ENCODE peak calls at places on chromosomes 13 and 19, in eight cellular contexts. One of them, this sample, is unnamed.

GRCh38 chr13:22812793-22813192 is 368.0 kb upstream of the SGCG start:
- DNase-seq in activated CD8-positive, alpha-beta memory T cell treated with anti-CD3 and anti-CD28 coated beads for 1 hour: no peak
- DNase-seq in HT1080: no peak
- DNase-seq in activated T-helper 1 cell treated with anti-CD3 and anti-CD28 coated beads, Interleukin-12 subunit alpha, Interleukin-12 subunit beta, Interleukin-2, Interleukin-4 antibody, amounts not matched to agents 30 ng/mL and 10 ng/mL and 1 ng/mL, durations not matched to agents 14 hours and 24 hours and 36 hours: no peak
- DNase-seq in WTC11: no peak
- DNase-seq in EH: no peak
- DNase-seq in stimulated activated CD8-positive, alpha-beta memory T cell treated with anti-CD3 and anti-CD28 coated beads, Interleukin-7, amount 100 ng/mL, for 24 hours: no peak
- DNase-seq in activated T-cell treated with anti-CD3 and anti-CD28 coated beads for 4 hours: no peak
- DNase-seq in this sample: no peak

GRCh38 chr19:51531349-51532315 is at the start of gene SIGLEC6:
- DNase-seq in activated CD8-positive, alpha-beta memory T cell treated with anti-CD3 and anti-CD28 coated beads for 1 hour: no peak
- DNase-seq in activated T-helper 1 cell treated with anti-CD3 and anti-CD28 coated beads, Interleukin-12 subunit alpha, Interleukin-12 subunit beta, Interleukin-2, Interleukin-4 antibody, amounts not matched to agents 30 ng/mL and 10 ng/mL and 1 ng/mL, durations not matched to agents 14 hours and 24 hours and 36 hours: no peak
- DNase-seq in activated T-cell treated with anti-CD3 and anti-CD28 coated beads for 4 hours: no peak
- DNase-seq in stimulated activated CD8-positive, alpha-beta memory T cell treated with anti-CD3 and anti-CD28 coated beads, Interleukin-7, amount 100 ng/mL, for 24 hours: no peak
- DNase-seq in WTC11: peak; percentile 48
- DNase-seq in EH: no peak
- DNase-seq in HT1080: no peak
- DNase-seq in this sample: no peak

GRCh38 chr13:39910833-39911232 is 255.4 kb downstream of the COG6 start:
- DNase-seq in EH: peak; percentile 27
- DNase-seq in WTC11: no peak
- DNase-seq in activated T-cell treated with anti-CD3 and anti-CD28 coated beads for 4 hours: no peak
- DNase-seq in activated CD8-positive, alpha-beta memory T cell treated with anti-CD3 and anti-CD28 coated beads for 1 hour: no peak
- DNase-seq in activated T-helper 1 cell treated with anti-CD3 and anti-CD28 coated beads, Interleukin-12 subunit alpha, Interleukin-12 subunit beta, Interleukin-2, Interleukin-4 antibody, amounts not matched to agents 30 ng/mL and 10 ng/mL and 1 ng/mL, durations not matched to agents 14 hours and 24 hours and 36 hours: no peak
- DNase-seq in stimulated activated CD8-positive, alpha-beta memory T cell treated with anti-CD3 and anti-CD28 coated beads, Interleukin-7, amount 100 ng/mL, for 24 hours: no peak
- DNase-seq in HT1080: no peak
- DNase-seq in this sample: peak; percentile 42

GRCh38 chr19:39390759-39391592 is at the start of the genes MED29 and PAF1:
- DNase-seq in stimulated activated CD8-positive, alpha-beta memory T cell treated with anti-CD3 and anti-CD28 coated beads, Interleukin-7, amount 100 ng/mL, for 24 hours: peak; percentile 84
- DNase-seq in HT1080: peak; percentile 100
- DNase-seq in WTC11: peak; percentile 96
- DNase-seq in activated T-cell treated with anti-CD3 and anti-CD28 coated beads for 4 hours: peak; percentile 90
- DNase-seq in activated CD8-positive, alpha-beta memory T cell treated with anti-CD3 and anti-CD28 coated beads for 1 hour: peak; percentile 85
- DNase-seq in EH: peak; percentile 100
- DNase-seq in activated T-helper 1 cell treated with anti-CD3 and anti-CD28 coated beads, Interleukin-12 subunit alpha, Interleukin-12 subunit beta, Interleukin-2, Interleukin-4 antibody, amounts not matched to agents 30 ng/mL and 10 ng/mL and 1 ng/mL, durations not matched to agents 14 hours and 24 hours and 36 hours: peak; percentile 95
- DNase-seq in this sample: peak; percentile 99

GRCh38 chr19:29673451-29674371 is 8.4 kb downstream of the PLEKHF1 start:
- DNase-seq in activated T-helper 1 cell treated with anti-CD3 and anti-CD28 coated beads, Interleukin-12 subunit alpha, Interleukin-12 subunit beta, Interleukin-2, Interleukin-4 antibody, amounts not matched to agents 30 ng/mL and 10 ng/mL and 1 ng/mL, durations not matched to agents 14 hours and 24 hours and 36 hours: no peak
- DNase-seq in HT1080: no peak
- DNase-seq in activated CD8-positive, alpha-beta memory T cell treated with anti-CD3 and anti-CD28 coated beads for 1 hour: no peak
- DNase-seq in EH: no peak
- DNase-seq in stimulated activated CD8-positive, alpha-beta memory T cell treated with anti-CD3 and anti-CD28 coated beads, Interleukin-7, amount 100 ng/mL, for 24 hours: no peak
- DNase-seq in WTC11: no peak
- DNase-seq in activated T-cell treated with anti-CD3 and anti-CD28 coated beads for 4 hours: no peak
- DNase-seq in this sample: no peak

GRCh38 chr13:96984061-96984508 is 10.2 kb downstream of the OXGR1 start:
- DNase-seq in HT1080: no peak
- DNase-seq in stimulated activated CD8-positive, alpha-beta memory T cell treated with anti-CD3 and anti-CD28 coated beads, Interleukin-7, amount 100 ng/mL, for 24 hours: no peak
- DNase-seq in WTC11: peak; percentile 34
- DNase-seq in activated CD8-positive, alpha-beta memory T cell treated with anti-CD3 and anti-CD28 coated beads for 1 hour: no peak
- DNase-seq in activated T-cell treated with anti-CD3 and anti-CD28 coated beads for 4 hours: no peak
- DNase-seq in activated T-helper 1 cell treated with anti-CD3 and anti-CD28 coated beads, Interleukin-12 subunit alpha, Interleukin-12 subunit beta, Interleukin-2, Interleukin-4 antibody, amounts not matched to agents 30 ng/mL and 10 ng/mL and 1 ng/mL, durations not matched to agents 14 hours and 24 hours and 36 hours: no peak
- DNase-seq in EH: no peak
- DNase-seq in this sample: no peak

GRCh38 chr13:77696006-77696862 is 1.3 kb upstream of the SLAIN1 start:
- DNase-seq in activated T-helper 1 cell treated with anti-CD3 and anti-CD28 coated beads, Interleukin-12 subunit alpha, Interleukin-12 subunit beta, Interleukin-2, Interleukin-4 antibody, amounts not matched to agents 30 ng/mL and 10 ng/mL and 1 ng/mL, durations not matched to agents 14 hours and 24 hours and 36 hours: no peak
- DNase-seq in WTC11: no peak
- DNase-seq in activated T-cell treated with anti-CD3 and anti-CD28 coated beads for 4 hours: no peak
- DNase-seq in HT1080: no peak
- DNase-seq in activated CD8-positive, alpha-beta memory T cell treated with anti-CD3 and anti-CD28 coated beads for 1 hour: no peak
- DNase-seq in stimulated activated CD8-positive, alpha-beta memory T cell treated with anti-CD3 and anti-CD28 coated beads, Interleukin-7, amount 100 ng/mL, for 24 hours: no peak
- DNase-seq in EH: no peak
- DNase-seq in this sample: no peak

GRCh38 chr19:48928164-48929005 is 5.1 kb upstream of the DHDH start:
- DNase-seq in stimulated activated CD8-positive, alpha-beta memory T cell treated with anti-CD3 and anti-CD28 coated beads, Interleukin-7, amount 100 ng/mL, for 24 hours: no peak
- DNase-seq in WTC11: no peak
- DNase-seq in activated CD8-positive, alpha-beta memory T cell treated with anti-CD3 and anti-CD28 coated beads for 1 hour: no peak
- DNase-seq in activated T-helper 1 cell treated with anti-CD3 and anti-CD28 coated beads, Interleukin-12 subunit alpha, Interleukin-12 subunit beta, Interleukin-2, Interleukin-4 antibody, amounts not matched to agents 30 ng/mL and 10 ng/mL and 1 ng/mL, durations not matched to agents 14 hours and 24 hours and 36 hours: no peak
- DNase-seq in HT1080: no peak
- DNase-seq in EH: no peak
- DNase-seq in activated T-cell treated with anti-CD3 and anti-CD28 coated beads for 4 hours: no peak
- DNase-seq in this sample: no peak

GRCh38 chr13:22061371-22061805 is 390.5 kb downstream of the FGF9 start:
- DNase-seq in activated CD8-positive, alpha-beta memory T cell treated with anti-CD3 and anti-CD28 coated beads for 1 hour: peak; percentile 15
- DNase-seq in activated T-helper 1 cell treated with anti-CD3 and anti-CD28 coated beads, Interleukin-12 subunit alpha, Interleukin-12 subunit beta, Interleukin-2, Interleukin-4 antibody, amounts not matched to agents 30 ng/mL and 10 ng/mL and 1 ng/mL, durations not matched to agents 14 hours and 24 hours and 36 hours: peak; percentile 28
- DNase-seq in WTC11: no peak
- DNase-seq in stimulated activated CD8-positive, alpha-beta memory T cell treated with anti-CD3 and anti-CD28 coated beads, Interleukin-7, amount 100 ng/mL, for 24 hours: peak; percentile 40
- DNase-seq in activated T-cell treated with anti-CD3 and anti-CD28 coated beads for 4 hours: peak; percentile 55
- DNase-seq in HT1080: no peak
- DNase-seq in EH: no peak
- DNase-seq in this sample: no peak

GRCh38 chr13:38657191-38657590 is 29.7 kb upstream of the FREM2 start:
- DNase-seq in EH: peak; percentile 1
- DNase-seq in activated T-cell treated with anti-CD3 and anti-CD28 coated beads for 4 hours: no peak
- DNase-seq in HT1080: peak; percentile 81
- DNase-seq in WTC11: no peak
- DNase-seq in activated T-helper 1 cell treated with anti-CD3 and anti-CD28 coated beads, Interleukin-12 subunit alpha, Interleukin-12 subunit beta, Interleukin-2, Interleukin-4 antibody, amounts not matched to agents 30 ng/mL and 10 ng/mL and 1 ng/mL, durations not matched to agents 14 hours and 24 hours and 36 hours: no peak
- DNase-seq in stimulated activated CD8-positive, alpha-beta memory T cell treated with anti-CD3 and anti-CD28 coated beads, Interleukin-7, amount 100 ng/mL, for 24 hours: no peak
- DNase-seq in activated CD8-positive, alpha-beta memory T cell treated with anti-CD3 and anti-CD28 coated beads for 1 hour: no peak
- DNase-seq in this sample: peak; percentile 5

GRCh38 chr13:43804461-43805070 is 17.8 kb upstream of the ENOX1 start:
- DNase-seq in stimulated activated CD8-positive, alpha-beta memory T cell treated with anti-CD3 and anti-CD28 coated beads, Interleukin-7, amount 100 ng/mL, for 24 hours: no peak
- DNase-seq in WTC11: no peak
- DNase-seq in HT1080: peak; percentile 76
- DNase-seq in activated CD8-positive, alpha-beta memory T cell treated with anti-CD3 and anti-CD28 coated beads for 1 hour: no peak
- DNase-seq in activated T-helper 1 cell treated with anti-CD3 and anti-CD28 coated beads, Interleukin-12 subunit alpha, Interleukin-12 subunit beta, Interleukin-2, Interleukin-4 antibody, amounts not matched to agents 30 ng/mL and 10 ng/mL and 1 ng/mL, durations not matched to agents 14 hours and 24 hours and 36 hours: no peak
- DNase-seq in EH: peak; percentile 71
- DNase-seq in activated T-cell treated with anti-CD3 and anti-CD28 coated beads for 4 hours: no peak
- DNase-seq in this sample: peak; percentile 58

GRCh38 chr13:48043789-48044503 is 6.4 kb downstream of the NUDT15 start:
- DNase-seq in HT1080: peak; percentile 46
- DNase-seq in activated T-helper 1 cell treated with anti-CD3 and anti-CD28 coated beads, Interleukin-12 subunit alpha, Interleukin-12 subunit beta, Interleukin-2, Interleukin-4 antibody, amounts not matched to agents 30 ng/mL and 10 ng/mL and 1 ng/mL, durations not matched to agents 14 hours and 24 hours and 36 hours: no peak
- DNase-seq in activated T-cell treated with anti-CD3 and anti-CD28 coated beads for 4 hours: no peak
- DNase-seq in stimulated activated CD8-positive, alpha-beta memory T cell treated with anti-CD3 and anti-CD28 coated beads, Interleukin-7, amount 100 ng/mL, for 24 hours: no peak
- DNase-seq in WTC11: no peak
- DNase-seq in activated CD8-positive, alpha-beta memory T cell treated with anti-CD3 and anti-CD28 coated beads for 1 hour: no peak
- DNase-seq in EH: peak; percentile 80
- DNase-seq in this sample: peak; percentile 70

GRCh38 chr19:3868770-3869456 is at the start of gene ZFR2:
- DNase-seq in stimulated activated CD8-positive, alpha-beta memory T cell treated with anti-CD3 and anti-CD28 coated beads, Interleukin-7, amount 100 ng/mL, for 24 hours: peak; percentile 7
- DNase-seq in EH: no peak
- DNase-seq in WTC11: peak; percentile 83
- DNase-seq in activated CD8-positive, alpha-beta memory T cell treated with anti-CD3 and anti-CD28 coated beads for 1 hour: no peak
- DNase-seq in activated T-cell treated with anti-CD3 and anti-CD28 coated beads for 4 hours: peak; percentile 7
- DNase-seq in activated T-helper 1 cell treated with anti-CD3 and anti-CD28 coated beads, Interleukin-12 subunit alpha, Interleukin-12 subunit beta, Interleukin-2, Interleukin-4 antibody, amounts not matched to agents 30 ng/mL and 10 ng/mL and 1 ng/mL, durations not matched to agents 14 hours and 24 hours and 36 hours: no peak
- DNase-seq in HT1080: no peak
- DNase-seq in this sample: no peak

This sample was measured in AG10803.